ENCODE peak calls at places on chromosomes 12 and 14, in five cellular contexts. One of them, this sample, is unnamed.
A peak's percentile ranks its signal among the peaks of the same experiment; 100 is the strongest.

GRCh38 chr14:28303248-28303647 is 463.3 kb upstream of the FOXG1 start:
- DNase-seq in K562: no peak
- DNase-seq in GM12878: no peak
- DNase-seq in HepG2: no peak
- DNase-seq in HCT116: no peak
- DNase-seq in this sample: no peak

GRCh38 chr14:101194356-101195308 is 291.1 kb upstream of the RTL1 start:
- DNase-seq in HepG2: no peak
- DNase-seq in K562: no peak
- DNase-seq in HCT116: no peak
- DNase-seq in GM12878: no peak
- DNase-seq in this sample: no peak

GRCh38 chr12:96427269-96427729 is 27.1 kb upstream of the CDK17 start:
- DNase-seq in K562: no peak
- DNase-seq in HCT116: peak; percentile 54
- DNase-seq in HepG2: peak; percentile 7
- DNase-seq in GM12878: no peak
- DNase-seq in this sample: peak; percentile 46

GRCh38 chr12:80565276-80565675 is 121.2 kb downstream of the PTPRQ start:
- DNase-seq in HepG2: no peak
- DNase-seq in GM12878: no peak
- DNase-seq in HCT116: no peak
- DNase-seq in K562: no peak
- DNase-seq in this sample: no peak

GRCh38 chr12:129788506-129788905 is 115.3 kb downstream of the TMEM132D start:
- DNase-seq in HepG2: no peak
- DNase-seq in HCT116: no peak
- DNase-seq in GM12878: no peak
- DNase-seq in K562: no peak
- DNase-seq in this sample: no peak

GRCh38 chr12:72368719-72369505 is 96.7 kb downstream of the TRHDE start:
- DNase-seq in GM12878: no peak
- DNase-seq in HCT116: no peak
- DNase-seq in K562: no peak
- DNase-seq in HepG2: peak; percentile 0
- DNase-seq in this sample: no peak

GRCh38 chr12:14768823-14769405 is 34.4 kb downstream of the WBP11 start:
- DNase-seq in K562: no peak
- DNase-seq in GM12878: peak; percentile 30
- DNase-seq in HCT116: no peak
- DNase-seq in HepG2: no peak
- DNase-seq in this sample: no peak

GRCh38 chr14:59161571-59162175 is 26.8 kb upstream of the DAAM1 start:
- DNase-seq in HepG2: peak; percentile 94
- DNase-seq in K562: no peak
- DNase-seq in HCT116: peak; percentile 10
- DNase-seq in GM12878: no peak
- DNase-seq in this sample: no peak

GRCh38 chr12:7972734-7973488 is 36.9 kb upstream of the SLC2A3 start:
- DNase-seq in GM12878: no peak
- DNase-seq in HepG2: no peak
- DNase-seq in HCT116: no peak
- DNase-seq in K562: no peak
- DNase-seq in this sample: no peak

GRCh38 chr12:91098942-91099341 is 12.4 kb downstream of the LUM start:
- DNase-seq in HCT116: peak; percentile 24
- DNase-seq in K562: no peak
- DNase-seq in GM12878: no peak
- DNase-seq in HepG2: no peak
- DNase-seq in this sample: no peak

GRCh38 chr12:8658361-8658760 is 4.3 kb downstream of the MFAP5 start:
- DNase-seq in HepG2: no peak
- DNase-seq in HCT116: no peak
- DNase-seq in GM12878: no peak
- DNase-seq in K562: no peak
- DNase-seq in this sample: no peak

GRCh38 chr12:94962680-94963079 is 40.8 kb downstream of the NDUFA12 start:
- DNase-seq in HepG2: no peak
- DNase-seq in GM12878: no peak
- DNase-seq in K562: no peak
- DNase-seq in HCT116: no peak
- DNase-seq in this sample: no peak

GRCh38 chr14:27845241-27845850 is 921.2 kb upstream of the FOXG1 start:
- DNase-seq in HCT116: no peak
- DNase-seq in HepG2: no peak
- DNase-seq in K562: peak; percentile 10
- DNase-seq in GM12878: no peak
- DNase-seq in this sample: no peak

GRCh38 chr14:65191716-65192115 is 89.4 kb upstream of the MAX start:
- DNase-seq in GM12878: no peak
- DNase-seq in HepG2: no peak
- DNase-seq in HCT116: no peak
- DNase-seq in K562: no peak
- DNase-seq in this sample: no peak

GRCh38 chr12:65999564-66000280 is 130.8 kb downstream of the LLPH start:
- DNase-seq in K562: no peak
- DNase-seq in GM12878: no peak
- DNase-seq in HCT116: no peak
- DNase-seq in HepG2: no peak
- DNase-seq in this sample: no peak

GRCh38 chr12:58764100-58764953 is 156.0 kb downstream of the LRIG3 start:
- DNase-seq in HepG2: peak; percentile 15
- DNase-seq in K562: no peak
- DNase-seq in HCT116: no peak
- DNase-seq in GM12878: no peak
- DNase-seq in this sample: no peak

GRCh38 chr14:101372494-101372813 is 188.8 kb upstream of the DIO3 start:
- DNase-seq in K562: no peak
- DNase-seq in HepG2: no peak
- DNase-seq in HCT116: no peak
- DNase-seq in GM12878: no peak
- DNase-seq in this sample: no peak

DNA sequence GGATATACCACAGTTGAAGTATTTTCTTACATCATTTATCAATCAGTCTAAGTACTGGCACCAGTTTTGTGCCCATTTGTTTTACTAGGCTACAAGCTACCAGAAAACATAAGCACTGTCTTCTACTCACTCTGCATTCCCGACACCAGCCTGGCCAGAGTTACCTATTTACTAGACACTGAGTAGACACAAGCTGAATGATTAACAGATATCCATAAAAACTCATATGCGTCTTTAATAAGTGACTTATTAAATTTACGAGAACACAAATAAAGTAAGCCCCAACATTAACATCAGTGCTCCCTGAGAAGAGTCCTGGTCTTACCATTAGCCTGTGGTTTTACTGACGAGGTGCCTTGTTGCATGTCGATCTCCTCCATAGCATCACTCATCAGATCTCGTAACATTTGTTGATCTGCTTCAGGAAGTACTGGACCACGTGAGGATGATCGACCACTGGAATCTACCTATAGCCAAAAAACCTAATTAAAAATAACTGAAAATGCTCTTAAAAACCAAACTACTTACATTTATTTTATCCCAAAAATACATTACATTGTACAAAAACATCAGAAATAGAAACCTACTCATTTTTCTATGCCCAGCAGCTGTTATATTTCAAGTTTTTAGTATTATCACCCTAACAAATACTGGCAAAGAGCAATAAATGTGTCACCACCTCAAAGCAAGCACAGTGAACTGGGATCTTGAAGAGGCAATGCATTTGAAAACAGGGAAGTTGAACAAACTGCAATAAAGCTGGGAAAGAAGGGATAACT is 53.3 kb downstream of the BDKRB1 start:
- DNase-seq in GM12878: no peak
- DNase-seq in HepG2: peak; percentile 39
- DNase-seq in HCT116: no peak
- DNase-seq in K562: no peak
- DNase-seq in this sample: no peak
- TF ChIP-seq SRF in GM12878: no peak
- TF ChIP-seq SRF in HepG2: no peak
- TF ChIP-seq SRF in HCT116: no peak
- TF ChIP-seq SRF in K562: no peak
- TF ChIP-seq SRF in this sample: no peak

DNA sequence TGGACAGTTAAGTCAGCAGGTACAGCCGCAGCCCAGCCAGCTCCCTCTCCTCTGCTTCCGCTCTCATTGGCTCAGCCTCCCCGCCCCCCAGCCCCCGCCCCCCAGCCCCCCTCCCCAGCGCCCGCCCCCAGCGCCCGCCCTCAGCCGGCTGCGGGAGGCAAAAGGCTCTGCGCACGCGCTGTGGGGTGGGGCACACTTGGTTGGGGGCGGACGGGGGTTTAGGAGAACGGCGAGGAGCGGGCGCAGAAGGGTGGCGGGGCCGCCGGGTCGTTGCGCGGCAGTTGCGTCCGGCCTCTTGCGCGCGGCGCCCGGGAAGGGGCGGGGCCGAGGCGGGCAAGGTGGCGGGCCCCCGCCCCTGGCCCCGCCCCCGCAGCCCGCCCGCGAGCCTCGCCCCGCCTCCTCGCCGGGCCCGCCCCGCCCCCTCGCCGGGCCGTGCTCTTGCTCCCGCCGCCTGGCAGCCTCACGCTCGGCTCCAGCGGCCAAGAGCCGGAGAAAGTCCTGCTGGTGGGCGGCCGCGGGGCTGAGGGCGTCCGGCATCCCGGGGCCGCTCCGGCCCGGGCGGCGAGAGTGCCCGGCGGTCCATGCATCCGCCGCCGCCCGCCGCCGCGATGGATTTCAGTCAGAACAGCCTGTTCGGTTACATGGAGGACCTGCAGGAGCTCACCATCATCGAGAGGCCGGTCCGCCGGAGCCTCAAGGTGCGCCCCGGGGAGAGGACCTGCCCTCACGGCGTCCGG is at the start of gene PPP4R4:
- DNase-seq in GM12878: no peak
- DNase-seq in HCT116: peak; percentile 70
- DNase-seq in HepG2: peak; percentile 89
- DNase-seq in K562: peak; percentile 93
- DNase-seq in this sample: peak; percentile 95
- TF ChIP-seq SRF in GM12878: no peak
- TF ChIP-seq SRF in HCT116: no peak
- TF ChIP-seq SRF in HepG2: no peak
- TF ChIP-seq SRF in K562: no peak
- TF ChIP-seq SRF in this sample: no peak

DNA sequence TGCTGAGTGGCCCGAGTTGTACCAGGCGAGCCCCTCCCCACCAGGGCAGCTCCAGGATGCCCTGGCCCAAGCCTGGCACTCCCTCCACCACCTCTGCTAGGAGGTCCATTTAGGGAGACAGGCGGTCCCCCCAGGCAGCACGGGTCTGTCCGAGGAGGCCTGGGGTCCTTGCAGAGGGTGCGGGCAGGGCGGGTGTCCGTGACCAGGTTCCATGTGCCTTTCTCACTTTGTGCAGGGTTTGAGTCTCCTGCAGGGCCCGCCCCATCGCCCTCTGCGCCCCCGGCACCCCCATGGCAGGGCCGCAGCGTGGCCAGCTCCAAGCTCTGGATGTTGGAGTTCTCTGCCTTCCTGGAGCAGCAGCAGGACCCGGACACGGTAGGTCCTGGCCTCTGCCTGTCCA is 56.8 kb upstream of the TSPAN9 start:
- DNase-seq in HepG2: no peak
- DNase-seq in GM12878: no peak
- DNase-seq in K562: no peak
- DNase-seq in HCT116: no peak
- DNase-seq in this sample: no peak
- TF ChIP-seq SRF in HepG2: no peak
- TF ChIP-seq SRF in GM12878: no peak
- TF ChIP-seq SRF in K562: no peak
- TF ChIP-seq SRF in HCT116: no peak
- TF ChIP-seq SRF in this sample: no peak

GRCh38 chr14:57549165-57549564 is 55.5 kb upstream of the CCDC198 start:
- DNase-seq in HepG2: no peak
- DNase-seq in K562: no peak
- DNase-seq in GM12878: no peak
- DNase-seq in HCT116: no peak
- DNase-seq in this sample: no peak
- TF ChIP-seq SRF in HepG2: no peak
- TF ChIP-seq SRF in K562: no peak
- TF ChIP-seq SRF in GM12878: no peak
- TF ChIP-seq SRF in HCT116: no peak
- TF ChIP-seq SRF in this sample: no peak

DNA sequence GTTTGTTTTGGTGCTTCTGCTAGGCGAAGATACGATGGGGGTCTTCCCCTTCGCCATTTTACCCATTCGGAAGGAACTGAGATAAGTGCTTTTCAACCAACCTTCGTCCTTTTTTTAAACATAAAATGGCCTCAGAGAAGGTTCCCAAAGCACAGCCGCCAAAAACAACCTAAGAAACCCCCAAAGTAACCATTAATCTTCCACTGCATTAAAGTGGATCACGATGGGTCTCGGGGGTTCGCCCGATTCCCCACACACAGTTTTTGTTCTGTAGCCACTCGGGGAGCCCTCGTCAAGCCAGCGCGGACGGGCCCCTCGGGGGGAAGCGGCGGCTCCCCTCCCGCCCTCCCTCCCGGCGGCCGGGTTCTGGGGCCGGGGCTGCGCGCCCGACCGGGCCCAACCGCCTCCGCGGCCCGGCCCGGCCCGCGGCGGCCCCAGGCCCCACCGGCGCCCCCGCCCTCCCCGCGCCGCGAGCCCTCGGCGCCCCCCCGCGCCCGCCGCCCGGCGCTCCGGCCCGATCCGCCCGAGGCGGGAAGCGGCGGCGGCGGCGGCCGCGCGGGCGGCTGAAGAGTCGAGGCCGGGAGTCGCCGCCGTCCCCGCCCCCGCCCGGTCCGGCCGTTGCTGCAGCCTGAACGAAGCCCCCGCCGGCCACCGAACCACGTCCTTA is 805 bp downstream of the GTF2A1 start:
- DNase-seq in K562: peak; percentile 49
- DNase-seq in HCT116: no peak
- DNase-seq in HepG2: peak; percentile 6
- DNase-seq in GM12878: no peak
- DNase-seq in this sample: peak; percentile 51
- TF ChIP-seq SRF in K562: no peak
- TF ChIP-seq SRF in HCT116: no peak
- TF ChIP-seq SRF in HepG2: no peak
- TF ChIP-seq SRF in GM12878: no peak
- TF ChIP-seq SRF in this sample: no peak

DNA sequence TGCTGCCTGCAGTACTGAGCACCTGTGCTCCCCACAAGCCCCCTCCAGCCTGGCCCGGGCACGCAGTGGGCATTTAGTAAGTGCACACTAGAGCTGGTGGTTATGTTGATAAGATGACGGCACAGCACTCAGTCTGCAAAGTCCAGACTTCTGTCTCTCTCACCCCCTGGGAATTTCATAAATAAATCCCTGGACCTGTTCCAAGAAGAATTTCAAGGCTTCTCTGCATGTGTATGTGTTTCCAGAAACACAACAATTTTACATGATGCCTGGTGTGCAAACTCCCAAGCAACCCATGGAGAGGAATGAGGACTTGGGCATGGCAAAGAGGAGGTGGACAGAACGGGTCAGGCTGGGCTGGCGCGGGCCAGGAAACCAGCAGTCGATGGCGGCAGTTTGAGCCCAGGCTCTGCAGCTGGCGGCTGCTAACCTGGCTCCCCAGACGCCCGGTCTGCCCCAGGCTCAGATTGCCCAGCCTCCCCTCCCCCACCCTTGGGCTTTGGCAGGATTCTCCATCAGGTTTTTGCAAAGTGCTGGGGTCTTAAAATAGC is 10.4 kb upstream of the ACVR1B start:
- DNase-seq in GM12878: no peak
- DNase-seq in HepG2: no peak
- DNase-seq in HCT116: no peak
- DNase-seq in K562: no peak
- DNase-seq in this sample: no peak
- TF ChIP-seq SRF in GM12878: no peak
- TF ChIP-seq SRF in HepG2: no peak
- TF ChIP-seq SRF in HCT116: no peak
- TF ChIP-seq SRF in K562: no peak
- TF ChIP-seq SRF in this sample: no peak